ENCODE peak calls at places on chromosomes 13 and 19, in seven cellular contexts. I is heart left ventricle, T is epithelial cell of esophagus, Q is uterus, P is ovary, C is GM06990, U is A549. L is an unnamed sample.

GRCh38 chr19:34096020-34096915 is 76.0 kb upstream of the LSM14A start:
- DNase-seq in I (no peak), T (peak), Q (no peak), P (no peak), C (no peak), U (peak), L (peak)

GRCh38 chr13:20847298-20847697 is 55.2 kb downstream of the XPO4 start:
- DNase-seq in I (no peak), T (no peak), Q (no peak), P (no peak), C (no peak), U (no peak), L (peak)

GRCh38 chr13:73715910-73716257 is 418.3 kb downstream of the KLF12 start:
- DNase-seq in I (no peak), T (peak), Q (no peak), P (no peak), C (no peak), U (no peak), L (peak)

GRCh38 chr19:44807652-44808462 is 1.0 kb upstream of the BCAM start:
- DNase-seq in I (peak), T (peak), Q (peak), P (peak), C (no peak), U (peak), L (peak)

GRCh38 chr19:34995551-34995950 is 4.6 kb upstream of the GRAMD1A start:
- DNase-seq in I (no peak), T (no peak), Q (no peak), P (no peak), C (no peak), U (peak), L (no peak)

GRCh38 chr19:50414850-50415660 is 3.7 kb upstream of the SPIB start:
- DNase-seq in I (peak), T (peak), Q (peak), P (peak), C (peak), U (peak), L (peak)

GRCh38 chr19:57103573-57104277 is 16.1 kb upstream of the USP29 start:
- DNase-seq in I (peak), T (peak), Q (peak), P (peak), C (no peak), U (peak), L (peak)

GRCh38 chr13:41085961-41086360 is 24.7 kb downstream of the WBP4 start:
- DNase-seq in I (no peak), T (no peak), Q (no peak), P (no peak), C (no peak), U (no peak), L (no peak)

GRCh38 chr13:46962286-46962941 is 65.6 kb upstream of the HTR2A start:
- DNase-seq in I (no peak), T (peak), Q (no peak), P (no peak), C (no peak), U (no peak), L (peak)

GRCh38 chr13:86085890-86086289 is 286.7 kb upstream of the SLITRK6 start:
- DNase-seq in I (no peak), T (peak), Q (no peak), P (no peak), C (no peak), U (peak), L (no peak)

GRCh38 chr19:17496337-17496997 is 15.0 kb upstream of the PGLS start:
- DNase-seq in I (peak), T (peak), Q (peak), P (peak), C (peak), U (peak), L (peak)

GRCh38 chr13:104949840-104950805 is 1585.3 kb downstream of the EFNB2 start:
- DNase-seq in I (no peak), T (no peak), Q (no peak), P (no peak), C (no peak), U (no peak), L (no peak)

GRCh38 chr13:104954210-104954609 is 1581.3 kb downstream of the EFNB2 start:
- DNase-seq in I (no peak), T (peak), Q (no peak), P (no peak), C (no peak), U (no peak), L (peak)

DNA sequence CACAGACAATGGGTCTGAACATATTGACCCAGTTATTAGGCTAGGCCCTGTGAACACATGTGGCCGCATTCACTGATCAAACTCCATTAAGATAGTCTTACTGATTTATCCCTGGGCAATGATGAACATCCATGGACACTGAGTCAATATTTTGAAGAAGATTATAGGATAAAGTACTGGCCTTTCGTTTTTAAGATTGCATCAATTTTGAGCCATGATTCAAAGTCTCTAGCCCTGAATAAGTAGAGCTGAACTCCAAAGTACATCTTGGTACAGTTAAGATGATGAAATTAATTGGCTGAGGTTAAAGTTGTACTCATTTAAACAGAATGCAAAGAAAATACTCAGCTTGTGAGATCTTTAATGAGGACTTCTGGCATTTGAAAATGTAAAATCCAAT is 1581.9 kb downstream of the EFNB2 start:
- DNase-seq in I (no peak), T (peak), Q (no peak), P (no peak), C (no peak), U (no peak), L (peak)
- H3K4me3 ChIP-seq in I (no peak), T (no peak), Q (no peak), P (no peak), C (no peak), U (no peak), L (no peak)

GRCh38 chr19:7738023-7738422 is 6.1 kb upstream of the CLEC4G start:
- DNase-seq in I (no peak), T (no peak), Q (no peak), P (no peak), C (no peak), U (no peak), L (no peak)

GRCh38 chr19:7737215-7737614 is 5.3 kb upstream of the CLEC4G start:
- DNase-seq in I (no peak), T (no peak), Q (no peak), P (no peak), C (no peak), U (no peak), L (no peak)

GRCh38 chr19:7736148-7736547 is 4.2 kb upstream of the CLEC4G start:
- DNase-seq in I (no peak), T (no peak), Q (no peak), P (no peak), C (no peak), U (no peak), L (no peak)

GRCh38 chr19:7739801-7740659 is 7.3 kb downstream of the CD209 start:
- DNase-seq in I (no peak), T (no peak), Q (no peak), P (no peak), C (no peak), U (no peak), L (no peak)

DNA sequence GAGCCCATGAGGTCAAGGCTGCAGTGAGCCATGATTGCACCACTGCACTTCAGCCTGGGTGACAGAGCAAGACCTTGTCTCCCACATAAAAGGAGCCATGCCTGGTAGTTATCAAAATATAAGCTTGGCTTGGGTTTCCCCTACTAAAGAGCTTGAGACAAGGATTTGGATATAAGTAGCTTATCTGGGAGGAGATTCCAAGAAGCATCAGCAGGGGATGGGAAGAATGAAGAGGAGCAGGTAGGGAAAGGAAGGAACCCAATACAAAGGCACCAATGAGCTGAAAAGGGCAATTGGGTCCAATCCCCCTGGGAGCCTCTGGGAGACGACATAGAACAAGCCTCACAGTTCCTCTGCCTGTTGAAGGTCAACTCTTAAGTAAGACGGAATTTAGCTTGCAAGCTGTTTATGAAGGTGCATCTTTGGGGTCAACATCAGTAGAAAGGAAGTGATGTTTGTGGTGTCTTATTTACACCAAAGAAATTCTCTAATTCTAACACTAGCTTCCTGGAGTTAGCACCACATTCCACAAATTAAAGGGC is 7.4 kb upstream of the CLEC4G start:
- DNase-seq in I (no peak), T (no peak), Q (no peak), P (no peak), C (no peak), U (no peak), L (no peak)
- TF ChIP-seq CTCF in I (no peak), T (no peak), Q (no peak), P (no peak), C (no peak), U (no peak), L (no peak)

DNA sequence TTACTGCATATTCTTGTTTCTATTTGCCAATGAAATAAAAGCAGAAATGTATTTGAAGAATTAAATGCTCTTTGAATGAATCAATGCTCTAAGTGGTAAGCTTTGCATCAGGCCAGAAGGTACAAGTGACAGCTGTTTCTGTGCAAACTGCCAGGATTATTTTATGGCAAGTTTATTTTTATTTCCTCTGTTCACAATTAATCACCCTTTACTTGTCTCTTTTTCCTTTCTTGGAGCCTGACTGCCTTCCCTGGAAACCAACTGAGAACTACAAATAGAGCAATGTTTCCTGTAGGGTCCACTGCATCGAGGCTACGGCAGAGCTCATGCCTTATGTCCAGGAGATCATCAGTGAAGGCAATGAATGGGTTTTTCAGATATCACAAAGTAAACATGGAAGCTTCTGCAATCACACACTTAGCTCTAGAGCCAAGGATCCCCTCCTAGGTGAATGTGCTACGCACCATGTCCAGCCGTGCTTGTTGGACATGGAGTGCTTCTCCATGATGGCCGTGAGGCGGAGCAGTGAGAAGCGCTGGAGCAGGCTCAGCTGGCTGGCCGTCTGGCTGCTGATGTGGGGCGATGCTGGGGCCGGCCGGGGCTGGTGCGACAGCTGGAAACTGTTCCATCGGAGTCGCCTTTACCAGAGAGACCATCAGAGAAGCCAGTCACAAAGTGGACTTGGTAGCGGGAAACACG is 110.8 kb downstream of the KL start:
- DNase-seq in I (peak), T (no peak), Q (no peak), P (no peak), C (no peak), U (no peak), L (peak)
- H3K4me3 ChIP-seq in I (no peak), T (no peak), Q (no peak), P (no peak), C (no peak), U (no peak), L (no peak)

GRCh38 chr13:39263033-39263432 is 224.8 kb downstream of the NHLRC3 start:
- DNase-seq in I (peak), T (peak), Q (peak), P (peak), C (no peak), U (peak), L (peak)
- TF ChIP-seq CTCF in I (peak), T (peak), Q (peak), P (no peak), C (peak), U (peak), L (peak)

GRCh38 chr19:54420068-54420382 is 4.8 kb downstream of the TTYH1 start:
- DNase-seq in I (no peak), T (no peak), Q (no peak), P (no peak), C (no peak), U (no peak), L (no peak)

GRCh38 chr19:54418030-54418929 is 3.0 kb downstream of the TTYH1 start:
- DNase-seq in I (no peak), T (no peak), Q (no peak), P (no peak), C (no peak), U (peak), L (peak)

GRCh38 chr19:54421169-54421516 is 5.9 kb downstream of the TTYH1 start:
- DNase-seq in I (no peak), T (no peak), Q (no peak), P (no peak), C (no peak), U (no peak), L (no peak)

GRCh38 chr19:54420383-54421168 is 5.3 kb downstream of the TTYH1 start:
- DNase-seq in I (peak), T (no peak), Q (no peak), P (peak), C (no peak), U (peak), L (peak)

GRCh38 chr19:54418930-54419800 is 3.9 kb downstream of the TTYH1 start:
- DNase-seq in I (no peak), T (no peak), Q (no peak), P (no peak), C (no peak), U (no peak), L (no peak)
- H3K4me3 ChIP-seq in I (no peak), T (no peak), Q (no peak), P (no peak), C (no peak), U (no peak), L (no peak)

GRCh38 chr13:60619461-60619860 is 222.4 kb downstream of the TDRD3 start:
- DNase-seq in I (no peak), T (no peak), Q (no peak), P (no peak), C (no peak), U (no peak), L (no peak)

GRCh38 chr13:60613080-60613479 is 216.1 kb downstream of the TDRD3 start:
- DNase-seq in I (no peak), T (no peak), Q (no peak), P (no peak), C (no peak), U (no peak), L (no peak)

GRCh38 chr13:60623131-60623530 is 226.1 kb downstream of the TDRD3 start:
- DNase-seq in I (no peak), T (no peak), Q (no peak), P (no peak), C (no peak), U (no peak), L (no peak)

GRCh38 chr13:60620611-60621395 is 223.8 kb downstream of the TDRD3 start:
- DNase-seq in I (no peak), T (no peak), Q (no peak), P (no peak), C (no peak), U (no peak), L (no peak)

GRCh38 chr13:60617863-60618733 is 221.1 kb downstream of the TDRD3 start:
- DNase-seq in I (no peak), T (peak), Q (no peak), P (no peak), C (no peak), U (peak), L (peak)
- TF ChIP-seq CTCF in I (no peak), T (peak), Q (no peak), P (no peak), C (no peak), U (peak), L (peak)

DNA sequence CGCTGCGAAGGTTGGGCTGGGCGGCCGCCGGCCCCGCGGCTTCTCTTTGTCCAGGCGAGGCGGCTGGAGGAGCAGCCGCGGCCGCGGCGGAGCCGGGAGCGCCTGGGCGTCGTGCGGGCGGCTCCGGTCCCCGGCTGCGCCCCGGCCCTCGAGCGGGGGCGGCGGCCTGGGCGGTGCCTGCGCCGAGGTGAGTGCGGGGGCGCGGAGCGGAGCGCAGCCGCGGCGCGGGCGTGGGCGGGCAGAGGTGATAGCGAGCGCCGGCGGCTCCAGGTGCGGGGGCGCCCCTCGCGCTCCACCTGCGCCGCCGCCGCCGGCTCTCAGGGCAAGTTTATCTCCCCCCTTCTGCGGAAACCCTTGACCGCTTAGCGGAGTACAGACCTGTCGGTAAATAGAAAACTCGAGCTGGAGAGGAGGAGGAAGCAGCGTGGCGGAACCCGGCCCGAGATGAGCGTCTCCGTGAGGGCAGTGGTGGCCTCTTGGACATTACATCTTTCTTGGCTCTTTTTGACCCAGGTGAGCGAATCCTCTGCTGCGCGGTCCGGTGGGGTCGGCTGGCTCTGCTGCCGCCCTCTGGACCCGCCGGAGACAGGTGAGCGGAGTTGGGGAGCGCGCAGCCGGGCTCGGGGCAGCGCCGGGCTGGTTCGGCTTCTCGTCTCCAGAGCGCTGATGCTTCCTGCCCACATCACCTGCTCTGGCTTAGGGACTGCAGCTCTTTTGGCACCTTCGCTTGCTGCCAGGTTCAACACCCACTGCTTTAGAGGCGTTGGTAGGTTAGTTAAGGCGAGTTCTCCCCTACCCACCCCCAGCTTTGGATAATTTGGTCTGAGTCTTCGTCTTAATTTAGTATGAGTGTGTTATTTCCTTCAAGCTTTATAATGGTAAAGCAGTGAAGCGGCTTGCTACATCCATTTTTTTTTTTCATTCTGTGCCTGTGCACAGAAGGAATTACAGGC is at the start of gene MTUS2:
- DNase-seq in I (no peak), T (peak), Q (no peak), P (no peak), C (peak), U (no peak), L (no peak)
- H3K4me3 ChIP-seq in I (peak), T (peak), Q (peak), P (no peak), C (peak), U (peak), L (peak)

L was measured in cardiac fibroblast.